ENCODE peak calls at places on chromosomes 11 and 22, in four cellular contexts. Y is right atrium auricular region, Z is glutamatergic neuron, B is WERI-Rb-1. J is an unnamed sample.
A peak's percentile ranks its signal among the peaks of the same experiment; 100 is the strongest.

GRCh38 chr11:932435-932834 is 6.8 kb downstream of the AP2A2 start:
- DNase-seq in B (no peak), Y (no peak), Z (no peak), J (no peak)

GRCh38 chr11:63020671-63021255 is 5.1 kb upstream of the SLC22A8 start:
- DNase-seq in Z (peak; percentile 39), Y (no peak), B (peak; percentile 41), J (no peak)

GRCh38 chr11:16318320-16318719 is 38.0 kb downstream of the SOX6 start:
- DNase-seq in Z (no peak), Y (no peak), B (no peak), J (no peak)

GRCh38 chr11:124829986-124830385 is 29.8 kb upstream of the MSANTD2 start:
- DNase-seq in Z (no peak), Y (no peak), B (no peak), J (no peak)

GRCh38 chr11:111269146-111269868 is 23.8 kb downstream of the POU2AF2 start:
- DNase-seq in Z (no peak), Y (no peak), B (no peak), J (no peak)

GRCh38 chr22:19719488-19720021 is 3.8 kb upstream of the GP1BB start:
- DNase-seq in Z (no peak), Y (no peak), B (no peak), J (no peak)

GRCh38 chr11:11243790-11244469 is 109.1 kb downstream of the CSNK2A3 start:
- DNase-seq in B (no peak), Y (peak; percentile 66), Z (peak; percentile 51), J (no peak)

GRCh38 chr11:27183672-27184457 is 143.2 kb downstream of the BBOX1 start:
- DNase-seq in Z (peak; percentile 30), B (peak; percentile 43), Y (no peak), J (no peak)

GRCh38 chr11:134048028-134048427 is 20.8 kb upstream of the JAM3 start:
- DNase-seq in B (no peak), Z (no peak), Y (no peak), J (peak; percentile 17)

GRCh38 chr22:30947821-30948454 is 20.6 kb downstream of the MORC2 start:
- DNase-seq in Y (no peak), Z (no peak), B (no peak), J (no peak)
- TF ChIP-seq CTCF in Y (no peak), Z (no peak), B (peak; percentile 33), J (peak; percentile 6)

GRCh38 chr11:66744485-66745355 is 15.7 kb upstream of the SPTBN2 start:
- DNase-seq in B (peak; percentile 91), Y (peak; percentile 70), Z (peak; percentile 84), J (no peak)
- TF ChIP-seq CTCF in B (no peak), Y (no peak), Z (no peak), J (no peak)

GRCh38 chr22:41481925-41482318 is 13.0 kb downstream of the ACO2 start:
- DNase-seq in Y (no peak), B (no peak), Z (no peak), J (no peak)

GRCh38 chr22:41482319-41482935 is 13.5 kb downstream of the ACO2 start:
- DNase-seq in B (no peak), Z (no peak), Y (no peak), J (no peak)

GRCh38 chr22:41488076-41488475 is 19.2 kb downstream of the ACO2 start:
- DNase-seq in Z (no peak), Y (no peak), B (no peak), J (no peak)

GRCh38 chr22:41487037-41487963 is 18.4 kb downstream of the ACO2 start:
- DNase-seq in B (peak; percentile 58), Y (no peak), Z (no peak), J (no peak)

GRCh38 chr22:41485033-41485432 is 16.1 kb downstream of the ACO2 start:
- DNase-seq in Z (no peak), B (no peak), Y (no peak), J (no peak)
- TF ChIP-seq CTCF in Z (no peak), B (no peak), Y (no peak), J (no peak)

GRCh38 chr11:113311536-113311935 is 2.8 kb upstream of the TTC12 start:
- DNase-seq in Y (no peak), Z (no peak), B (no peak), J (no peak)
- TF ChIP-seq CTCF in Y (no peak), Z (no peak), B (no peak), J (no peak)

GRCh38 chr11:79926707-79927106 is 485.9 kb upstream of the TENM4 start:
- DNase-seq in Y (no peak), B (no peak), Z (no peak), J (no peak)
- TF ChIP-seq CTCF in Y (no peak), B (no peak), Z (no peak), J (no peak)

DNA sequence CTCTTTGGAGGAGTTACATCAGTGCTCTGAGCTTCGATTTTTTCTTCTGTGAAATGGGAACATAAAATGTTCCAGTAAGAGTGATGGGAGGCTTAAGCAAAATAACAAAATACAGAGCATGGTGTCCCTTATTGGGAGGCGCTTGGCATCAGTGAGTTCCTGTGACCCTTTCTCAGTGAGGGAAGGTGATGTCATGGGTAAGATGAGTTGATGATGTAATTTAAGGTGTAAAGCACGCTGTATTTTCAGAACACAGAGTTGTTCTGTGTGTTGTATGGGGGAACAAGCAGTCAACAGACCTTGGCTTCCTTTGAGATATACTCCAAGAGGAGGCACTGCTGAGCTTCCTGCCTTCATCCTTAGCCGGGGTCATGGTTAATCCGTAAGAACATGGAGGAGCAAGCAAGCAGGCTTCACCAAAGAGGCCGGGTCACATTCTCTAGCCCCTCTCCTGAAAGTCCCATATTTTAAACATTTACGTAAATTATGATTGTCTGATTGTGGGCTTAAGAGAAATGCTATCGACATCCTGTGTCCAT is 266.7 kb downstream of the LARGE1 start:
- DNase-seq in Y (no peak), Z (no peak), B (no peak), J (no peak)
- TF ChIP-seq CTCF in Y (no peak), Z (no peak), B (no peak), J (no peak)

DNA sequence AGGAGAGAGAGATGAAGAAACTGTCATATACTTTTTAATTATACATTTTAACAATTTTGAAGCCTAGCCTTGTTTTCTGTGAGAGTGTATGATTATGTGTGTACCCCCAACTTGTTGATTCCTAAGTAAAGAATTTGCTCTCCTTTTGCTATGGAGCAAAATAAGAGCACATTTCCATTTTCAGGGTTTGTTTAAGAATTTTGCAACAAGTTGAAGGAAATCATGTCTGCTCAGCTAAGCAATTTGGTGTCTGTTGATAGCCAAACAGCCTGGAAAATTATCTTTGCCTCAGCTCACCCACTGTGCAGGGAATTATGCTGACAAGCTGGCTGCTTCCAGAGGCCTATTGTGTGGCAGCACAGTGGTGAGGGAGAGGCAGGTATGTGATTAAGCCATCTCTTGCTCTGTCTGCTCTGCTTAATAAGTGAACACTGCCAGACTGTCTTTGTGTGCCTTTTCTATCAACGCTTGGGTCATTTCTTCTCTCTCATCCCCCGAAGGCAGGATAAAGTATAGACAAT is 135.1 kb upstream of the TTC12 start:
- DNase-seq in Z (no peak), Y (peak; percentile 21), B (peak; percentile 21), J (no peak)
- TF ChIP-seq CTCF in Z (no peak), Y (no peak), B (no peak), J (no peak)

J was measured in omental fat pad.